ENCODE peak calls at places on chromosomes 1 and 21, in nine cellular contexts. R is cardiac muscle cell, X is lung, K is astrocyte of the spinal cord, Y is K562, O is fibroblast of lung, Z is astrocyte, G is colonic mucosa, C is right atrium auricular region. J is an unnamed sample.

GRCh38 chr1:46481961-46482360 is 7.7 kb upstream of the DMBX1 start:
- DNase-seq in R (no peak), X (no peak), K (no peak), Y (no peak), O (no peak), Z (no peak), G (no peak), C (no peak), J (no peak)

GRCh38 chr1:226736908-226737818 is 1.9 kb downstream of the ITPKB start:
- DNase-seq in R (peak; percentile 74), X (peak; percentile 37), K (peak; percentile 47), Y (no peak), O (peak; percentile 51), Z (no peak), G (peak; percentile 43), C (no peak), J (no peak)

GRCh38 chr1:201089621-201090020 is 22.6 kb downstream of the CACNA1S start:
- DNase-seq in R (peak; percentile 41), X (no peak), K (no peak), Y (no peak), O (no peak), Z (no peak), G (no peak), C (no peak), J (no peak)

GRCh38 chr1:37420461-37420860 is 53.9 kb upstream of the ZC3H12A start:
- DNase-seq in R (no peak), X (no peak), K (no peak), Y (no peak), O (no peak), Z (no peak), G (no peak), C (no peak), J (no peak)

GRCh38 chr1:155002479-155003226 is at the start of gene ZBTB7B:
- DNase-seq in R (peak; percentile 47), X (no peak), K (peak; percentile 47), Y (peak; percentile 49), O (peak; percentile 35), Z (no peak), G (peak; percentile 59), C (no peak), J (no peak)

GRCh38 chr1:243471754-243472725 is 216.2 kb downstream of the SDCCAG8 start:
- DNase-seq in R (no peak), X (no peak), K (peak; percentile 47), Y (no peak), O (peak; percentile 68), Z (peak; percentile 60), G (no peak), C (no peak), J (no peak)

GRCh38 chr21:36431252-36431651 is 46.1 kb downstream of the CHAF1B start:
- DNase-seq in R (no peak), X (no peak), K (no peak), Y (no peak), O (peak; percentile 36), Z (peak; percentile 24), G (no peak), C (no peak), J (no peak)

GRCh38 chr21:25383545-25383944 is 223.7 kb downstream of the MRPL39 start:
- DNase-seq in R (no peak), X (no peak), K (no peak), Y (no peak), O (no peak), Z (no peak), G (no peak), C (no peak), J (no peak)

GRCh38 chr1:229156819-229157218 is 114.1 kb upstream of the RAB4A start:
- DNase-seq in R (peak; percentile 45), X (no peak), K (no peak), Y (no peak), O (no peak), Z (no peak), G (no peak), C (no peak), J (no peak)

GRCh38 chr1:197774691-197775281 is 494 bp downstream of the DENND1B start:
- DNase-seq in R (peak; percentile 78), X (peak; percentile 49), K (peak; percentile 53), Y (peak; percentile 72), O (peak; percentile 61), Z (peak; percentile 27), G (peak; percentile 49), C (no peak), J (no peak)

GRCh38 chr1:79043506-79043905 is 37.0 kb upstream of the ADGRL4 start:
- DNase-seq in R (no peak), X (no peak), K (no peak), Y (no peak), O (peak; percentile 75), Z (peak; percentile 70), G (no peak), C (no peak), J (peak; percentile 63)

GRCh38 chr1:55095095-55095494 is 55.7 kb downstream of the PCSK9 start:
- DNase-seq in R (no peak), X (no peak), K (no peak), Y (no peak), O (no peak), Z (no peak), G (no peak), C (no peak), J (no peak)

GRCh38 chr1:47431534-47431933 is 6.3 kb upstream of the FOXD2 start:
- DNase-seq in R (no peak), X (no peak), K (peak; percentile 66), Y (no peak), O (peak; percentile 59), Z (peak; percentile 36), G (no peak), C (no peak), J (peak; percentile 59)

GRCh38 chr1:243247901-243248300 is 7.2 kb downstream of the CEP170 start:
- DNase-seq in R (no peak), X (no peak), K (no peak), Y (no peak), O (no peak), Z (no peak), G (no peak), C (no peak), J (no peak)

GRCh38 chr1:29649375-29650040 is 413.2 kb downstream of the PTPRU start:
- DNase-seq in R (no peak), X (no peak), K (no peak), Y (peak; percentile 49), O (peak; percentile 37), Z (peak; percentile 29), G (peak; percentile 3), C (peak; percentile 40), J (no peak)

GRCh38 chr1:118842462-118843201 is 145.5 kb downstream of the TBX15 start:
- DNase-seq in R (peak; percentile 7), X (peak; percentile 31), K (no peak), Y (no peak), O (no peak), Z (no peak), G (peak; percentile 19), C (no peak), J (no peak)

GRCh38 chr1:183477986-183478781 is 5.9 kb downstream of the SMG7 start:
- DNase-seq in R (no peak), X (no peak), K (no peak), Y (no peak), O (no peak), Z (no peak), G (no peak), C (no peak), J (no peak)
- H3K4me3 ChIP-seq in R (no peak overlapping the region), X (no peak overlapping the region), K (no peak overlapping the region), Y (no peak overlapping the region), O (no peak overlapping the region), Z (no peak overlapping the region), G (no peak overlapping the region), C (no peak overlapping the region), J (no peak overlapping the region)

DNA sequence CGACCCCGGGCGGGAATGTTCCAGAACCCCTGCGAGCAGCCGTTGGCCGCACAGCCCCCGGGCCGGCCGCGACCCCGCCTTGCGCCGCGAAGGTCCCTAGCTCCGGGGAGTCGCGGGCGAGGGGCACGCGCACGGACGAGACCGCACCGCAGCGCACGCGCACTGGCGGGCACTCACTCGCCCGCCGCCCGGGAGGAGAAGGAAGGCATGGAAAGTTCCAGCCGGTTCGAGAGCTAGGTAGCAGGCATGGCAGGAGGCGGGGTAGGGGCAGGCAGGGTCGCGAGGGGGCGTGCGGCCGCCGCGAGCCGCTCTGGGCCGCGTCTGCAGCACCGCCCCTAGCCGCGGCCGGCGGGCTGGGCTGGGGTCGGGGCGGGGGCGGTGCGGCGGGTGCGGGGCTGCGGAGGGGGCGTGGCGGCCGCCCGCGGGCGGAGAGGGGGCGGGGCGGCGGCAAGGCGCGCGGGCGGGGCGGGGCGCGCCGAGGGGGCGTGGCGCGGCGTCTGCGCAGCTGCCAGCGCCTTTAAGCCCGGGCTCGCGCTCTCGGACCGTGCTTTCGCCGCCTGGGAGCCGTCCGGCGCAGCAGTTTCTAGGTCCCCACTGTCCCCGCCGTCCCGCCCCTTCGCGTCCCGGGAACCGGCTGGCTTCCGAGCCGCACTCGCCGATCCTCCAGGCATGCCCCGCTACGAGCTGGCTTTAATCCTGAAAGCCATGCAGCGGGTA is at the start of the genes MRPS6 and SLC5A3:
- DNase-seq in R (peak; percentile 94), X (peak; percentile 84), K (peak; percentile 80), Y (peak; percentile 95), O (peak; percentile 79), Z (peak; percentile 62), G (peak; percentile 93), C (no peak), J (peak; percentile 31)
- TF ChIP-seq CTCF in R (no peak), X (no peak), K (no peak), Y (no peak), O (no peak), Z (no peak), G (no peak), C (no peak), J (no peak)

GRCh38 chr1:112504666-112505399 is 3.9 kb upstream of the WNT2B start:
- DNase-seq in R (no peak), X (no peak), K (no peak), Y (no peak), O (no peak), Z (no peak), G (no peak), C (no peak), J (no peak)

GRCh38 chr1:112506731-112507130 is 2.0 kb upstream of the WNT2B start:
- DNase-seq in R (no peak), X (no peak), K (no peak), Y (no peak), O (no peak), Z (no peak), G (no peak), C (no peak), J (no peak)

GRCh38 chr1:112507336-112507735 is 1.4 kb upstream of the WNT2B start:
- DNase-seq in R (no peak), X (no peak), K (no peak), Y (no peak), O (no peak), Z (no peak), G (no peak), C (no peak), J (no peak)

GRCh38 chr1:112505400-112505785 is 3.4 kb upstream of the WNT2B start:
- DNase-seq in R (peak; percentile 34), X (no peak), K (no peak), Y (no peak), O (no peak), Z (no peak), G (no peak), C (no peak), J (no peak)

GRCh38 chr1:112505878-112506277 is 2.9 kb upstream of the WNT2B start:
- DNase-seq in R (no peak), X (no peak), K (no peak), Y (no peak), O (no peak), Z (no peak), G (no peak), C (no peak), J (no peak)
- H3K4me3 ChIP-seq in R (no peak overlapping the region), X (no peak overlapping the region), K (no peak overlapping the region), Y (no peak overlapping the region), O (no peak overlapping the region), Z (no peak overlapping the region), G (no peak overlapping the region), C (no peak overlapping the region), J (no peak overlapping the region)

GRCh38 chr1:53359934-53360276 is 32.0 kb upstream of the LRP8 start:
- DNase-seq in R (no peak), X (no peak), K (no peak), Y (no peak), O (no peak), Z (no peak), G (no peak), C (no peak), J (no peak)
- TF ChIP-seq CTCF in R (no peak), X (no peak), K (no peak), Y (no peak), O (no peak), Z (no peak), G (no peak), C (no peak), J (no peak)

J was measured in AG09309.